ENCODE peak calls at places on chromosomes 7 and 10, in ten cellular contexts. M, N, E, S, B, F, G, V, C and Z are unnamed samples.

GRCh38 chr7:71885487-71885886 is 526.7 kb downstream of the CALN1 start:
- DNase-seq in M (no peak), N (no peak), E (no peak), S (no peak), B (no peak), F (no peak), G (no peak), V (no peak), C (no peak), Z (no peak)

GRCh38 chr10:102066421-102067068 is 1.4 kb downstream of the HPS6 start:
- DNase-seq in M (peak), N (no peak), E (no peak), S (no peak), B (peak), F (no peak), G (no peak), V (peak), C (no peak), Z (no peak)

GRCh38 chr7:107900496-107900895 is 9.5 kb downstream of the DLD start:
- DNase-seq in M (no peak), N (no peak), E (no peak), S (no peak), B (no peak), F (no peak), G (no peak), V (no peak), C (no peak), Z (no peak)

GRCh38 chr7:43834463-43835251 is 34.7 kb downstream of the MRPS24 start:
- DNase-seq in M (no peak), N (no peak), E (no peak), S (no peak), B (no peak), F (no peak), G (no peak), V (no peak), C (no peak), Z (no peak)

GRCh38 chr10:34719746-34720145 is 95.3 kb downstream of the PARD3 start:
- DNase-seq in M (no peak), N (no peak), E (no peak), S (no peak), B (no peak), F (no peak), G (no peak), V (no peak), C (peak), Z (no peak)

GRCh38 chr7:81574723-81575326 is 195.0 kb downstream of the HGF start:
- DNase-seq in M (no peak), N (no peak), E (no peak), S (no peak), B (no peak), F (no peak), G (no peak), V (no peak), C (no peak), Z (no peak)

GRCh38 chr10:80448204-80448603 is 5.9 kb upstream of the TSPAN14 start:
- DNase-seq in M (no peak), N (no peak), E (no peak), S (no peak), B (no peak), F (no peak), G (no peak), V (no peak), C (no peak), Z (no peak)

GRCh38 chr10:65670087-65670486 is 1255.7 kb upstream of the LRRTM3 start:
- DNase-seq in M (no peak), N (no peak), E (no peak), S (no peak), B (no peak), F (no peak), G (no peak), V (no peak), C (no peak), Z (no peak)

GRCh38 chr7:47830015-47830414 is 118.3 kb downstream of the PKD1L1 start:
- DNase-seq in M (no peak), N (no peak), E (no peak), S (no peak), B (no peak), F (no peak), G (no peak), V (no peak), C (no peak), Z (no peak)

GRCh38 chr7:46360811-46361210 is 439.7 kb upstream of the IGFBP3 start:
- DNase-seq in M (no peak), N (no peak), E (no peak), S (no peak), B (no peak), F (no peak), G (no peak), V (no peak), C (no peak), Z (no peak)

GRCh38 chr7:28615091-28615490 is 202.8 kb downstream of the CREB5 start:
- DNase-seq in M (no peak), N (no peak), E (no peak), S (no peak), B (no peak), F (no peak), G (peak), V (no peak), C (no peak), Z (no peak)

GRCh38 chr10:109239371-109239770 is 683.9 kb downstream of the XPNPEP1 start:
- DNase-seq in M (no peak), N (no peak), E (no peak), S (no peak), B (no peak), F (no peak), G (no peak), V (no peak), C (no peak), Z (no peak)

GRCh38 chr10:100826983-100827818 is 81.8 kb downstream of the PAX2 start:
- DNase-seq in M (peak), N (peak), E (peak), S (no peak), B (peak), F (peak), G (peak), V (peak), C (no peak), Z (no peak)

DNA sequence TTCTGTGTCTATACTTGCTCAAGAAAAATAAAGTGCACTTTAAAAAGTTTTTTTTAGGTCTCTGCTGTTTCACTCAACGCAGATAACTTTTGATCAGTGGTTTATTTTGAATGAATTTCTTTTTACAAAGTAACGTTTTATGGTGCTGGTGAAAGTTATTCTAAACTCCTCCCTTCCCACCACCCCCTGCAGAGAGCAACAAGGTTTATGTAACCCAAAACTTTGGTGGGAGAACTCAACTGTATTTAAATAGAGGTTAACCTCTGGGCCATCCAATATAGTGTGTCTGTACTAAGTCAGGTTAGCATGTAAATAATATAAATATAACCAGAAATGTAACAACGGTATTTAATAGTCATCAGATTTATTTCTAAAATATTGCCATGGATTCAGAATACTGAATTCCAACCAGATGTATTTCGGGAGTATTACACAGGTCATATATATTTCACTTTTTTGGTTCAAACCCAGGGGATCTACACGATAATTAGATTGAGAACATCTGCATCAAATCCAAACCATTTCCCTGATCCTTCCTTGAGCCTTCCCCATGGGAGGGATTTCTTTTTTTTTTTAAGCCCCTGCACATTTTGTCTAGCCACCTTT is 3.9 kb upstream of the CUX1 start:
- DNase-seq in M (no peak), N (peak), E (no peak), S (no peak), B (no peak), F (no peak), G (no peak), V (no peak), C (no peak), Z (no peak)
- H3K4me3 ChIP-seq in M (peak), N (peak), E (peak), S (peak), B (peak), F (peak), G (peak), V (peak), C (peak), Z (peak)

GRCh38 chr7:102331536-102332275 is 24.5 kb downstream of the SPDYE6 start:
- DNase-seq in M (no peak), N (no peak), E (peak), S (no peak), B (no peak), F (no peak), G (peak), V (no peak), C (no peak), Z (no peak)
- TF ChIP-seq CTCF in M (no peak), N (no peak), E (peak), S (no peak), B (no peak), F (no peak), G (peak), V (no peak), C (no peak), Z (no peak)

DNA sequence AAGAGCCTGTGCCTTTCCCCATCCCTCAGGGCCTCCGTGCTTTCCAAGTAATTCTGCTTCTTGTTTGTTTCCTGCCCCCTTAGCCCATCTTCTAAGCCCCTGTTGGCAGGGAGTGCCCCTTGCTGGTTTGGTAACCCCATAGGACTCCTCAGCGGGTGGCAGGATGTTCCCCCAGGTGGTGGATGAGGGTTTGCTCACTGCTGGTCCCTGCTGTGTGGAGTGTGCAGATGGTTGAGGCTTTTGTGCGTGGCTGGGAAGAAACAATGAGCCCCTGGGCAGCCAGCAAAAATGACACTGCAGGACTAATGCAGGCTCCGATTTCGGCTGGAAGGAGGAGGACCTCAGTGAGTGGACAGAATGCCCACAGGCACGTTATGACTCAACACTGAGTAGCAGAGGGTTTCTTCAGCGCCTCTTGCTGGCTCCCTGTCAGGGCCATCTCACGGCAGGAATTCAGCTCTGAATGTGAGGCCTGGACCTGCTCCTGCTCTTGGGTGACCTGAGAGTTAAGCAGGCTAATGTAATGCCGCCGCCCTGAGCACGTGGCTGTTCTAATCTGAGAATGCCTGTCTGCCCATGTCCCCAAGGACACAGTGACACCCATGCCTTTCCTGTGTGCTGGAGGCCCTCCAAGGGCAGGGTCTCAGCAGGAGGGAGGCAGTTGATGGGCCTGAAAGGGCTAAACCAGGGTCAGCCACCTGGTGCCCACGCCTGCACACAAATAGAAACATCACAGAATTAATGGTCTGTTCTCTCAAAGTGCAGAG is 16.6 kb downstream of the BAG3 start:
- DNase-seq in M (no peak), N (peak), E (peak), S (peak), B (peak), F (no peak), G (no peak), V (peak), C (peak), Z (no peak)
- TF ChIP-seq POLR2AphosphoS5 in M (no peak), N (peak), E (peak), S (no peak), B (peak), F (no peak), G (no peak), V (no peak), C (peak), Z (peak)

DNA sequence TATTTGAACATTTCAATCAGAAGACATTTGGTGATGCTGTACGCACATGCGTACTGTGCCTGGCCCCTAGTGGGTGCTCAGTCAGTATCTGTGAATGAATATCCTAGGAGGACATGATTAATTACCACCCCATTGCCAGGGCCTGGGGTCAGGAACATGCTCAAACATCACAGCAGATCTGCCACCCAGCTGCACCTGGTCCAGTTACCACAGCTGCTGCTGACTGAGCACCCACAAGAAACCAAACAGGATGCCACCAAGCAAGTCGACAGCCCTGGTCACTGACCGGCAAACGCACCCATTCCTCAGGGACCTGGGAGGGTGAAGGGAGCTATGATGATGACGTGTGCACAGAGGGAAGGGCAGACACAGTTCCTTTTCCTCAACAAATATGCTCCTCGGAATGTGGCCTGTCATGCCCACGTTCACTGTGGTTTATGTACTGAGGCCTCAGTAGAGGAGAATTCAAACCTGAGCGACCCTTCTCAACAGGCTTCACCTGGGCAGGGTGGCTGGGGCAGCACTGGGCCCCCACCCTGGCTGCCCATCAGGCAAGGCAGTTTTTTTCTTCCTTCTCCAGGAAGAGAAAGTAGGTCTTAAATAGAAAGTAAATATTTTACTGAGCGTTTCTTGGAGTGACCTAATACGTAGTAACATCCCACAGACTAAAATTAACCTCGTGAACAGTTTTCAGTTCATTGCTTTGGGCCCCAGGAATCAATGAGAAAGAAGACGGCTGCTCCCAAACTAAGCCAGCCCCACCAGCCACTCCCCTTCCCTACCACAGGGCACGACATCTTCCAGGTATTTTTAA is 13.4 kb downstream of the CTBP2 start:
- DNase-seq in M (no peak), N (no peak), E (no peak), S (peak), B (peak), F (no peak), G (no peak), V (no peak), C (no peak), Z (no peak)
- H3K4me3 ChIP-seq in M (no peak), N (no peak), E (no peak), S (no peak), B (peak), F (no peak), G (no peak), V (no peak), C (no peak), Z (no peak)

DNA sequence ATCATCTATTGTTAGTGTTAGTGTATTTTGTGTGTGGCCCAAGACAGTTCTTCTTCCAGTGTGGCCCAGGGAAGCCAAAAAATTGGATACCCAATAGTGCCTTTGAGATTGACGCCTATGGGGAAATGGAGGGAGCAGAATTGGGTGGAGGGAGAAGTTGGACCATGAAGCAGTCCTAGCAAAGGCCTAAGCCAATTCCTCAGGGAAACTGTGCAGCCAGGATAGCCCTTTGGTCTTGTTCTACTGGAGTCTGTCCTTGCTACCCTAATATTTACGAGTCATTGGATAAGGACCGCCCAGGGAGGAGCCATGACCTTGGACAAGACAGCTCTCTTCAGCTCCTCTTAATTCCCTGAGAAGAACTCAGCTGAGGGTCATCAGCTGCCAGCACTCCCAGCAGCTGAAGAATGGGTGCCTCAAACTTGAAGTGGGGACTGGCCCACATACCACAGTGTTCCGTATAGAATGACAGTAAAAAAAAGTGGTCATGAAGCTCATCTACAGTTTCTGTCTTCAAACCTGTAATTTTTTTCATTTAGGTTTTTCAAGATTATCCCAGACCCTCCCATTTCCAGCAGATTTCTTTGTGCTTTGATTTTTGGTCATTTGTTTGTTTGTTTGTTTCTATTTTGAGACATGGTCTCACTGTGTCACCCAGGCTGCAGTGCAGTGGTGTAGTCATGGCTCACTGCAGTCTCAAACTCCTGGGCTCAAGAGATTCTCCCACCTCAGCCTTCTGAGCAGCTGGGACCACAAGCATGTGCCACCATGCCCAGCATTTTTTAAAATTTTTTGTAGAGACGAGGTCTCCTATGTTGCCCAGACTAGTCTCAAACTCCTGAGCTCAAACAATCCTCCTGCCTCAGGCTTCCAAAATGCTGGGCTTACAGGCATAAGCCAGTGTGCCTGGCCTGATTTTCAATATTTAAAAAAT is 81.2 kb downstream of the C1GALT1 start:
- DNase-seq in M (no peak), N (no peak), E (no peak), S (no peak), B (no peak), F (no peak), G (no peak), V (no peak), C (no peak), Z (no peak)
- TF ChIP-seq CTCF in M (no peak), N (no peak), E (no peak), S (no peak), B (no peak), F (no peak), G (no peak), V (no peak), C (no peak), Z (no peak)

DNA sequence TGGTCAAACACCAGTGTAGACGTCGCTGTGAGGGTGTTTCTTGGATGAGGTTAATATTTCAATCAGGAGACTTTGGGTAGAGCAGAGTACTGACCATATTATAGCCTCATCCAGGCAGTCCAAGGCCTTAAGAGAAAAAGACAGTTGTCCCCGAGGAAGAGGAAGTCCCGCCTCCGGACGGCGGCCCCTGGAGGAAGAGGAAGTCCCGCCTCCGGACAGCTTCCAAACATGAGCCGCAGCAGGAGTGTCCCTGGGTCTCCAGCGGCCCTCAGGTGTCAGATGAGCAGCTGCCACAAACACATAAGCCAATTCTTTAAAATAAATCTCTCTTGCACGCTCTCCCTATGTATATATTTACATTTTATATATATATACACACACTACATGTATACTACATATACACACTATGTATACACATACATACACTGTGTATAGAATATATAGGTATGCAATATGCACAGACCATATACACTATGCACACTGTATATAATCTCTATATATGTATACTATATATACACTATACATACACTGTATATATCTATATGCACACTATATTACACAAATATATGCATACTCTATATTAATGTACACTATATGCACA is 37.5 kb downstream of the PWWP2B start:
- DNase-seq in M (peak), N (no peak), E (no peak), S (peak), B (no peak), F (no peak), G (no peak), V (no peak), C (no peak), Z (no peak)
- TF ChIP-seq POLR2AphosphoS5 in M (peak), N (no peak), E (peak), S (no peak), B (no peak), F (no peak), G (no peak), V (no peak), C (no peak), Z (no peak)

GRCh38 chr7:90455163-90456030 is 14.0 kb upstream of the PTTG1IP2 start:
- DNase-seq in M (no peak), N (no peak), E (peak), S (no peak), B (no peak), F (no peak), G (peak), V (no peak), C (peak), Z (no peak)
- H3K4me3 ChIP-seq in M (no peak), N (peak), E (peak), S (no peak), B (no peak), F (no peak), G (peak), V (no peak), C (no peak), Z (no peak)

GRCh38 chr10:70563230-70563629 is 39.3 kb downstream of the PRF1 start:
- DNase-seq in M (peak), N (peak), E (no peak), S (no peak), B (no peak), F (no peak), G (no peak), V (no peak), C (no peak), Z (no peak)
- TF ChIP-seq CTCF in M (no peak), N (no peak), E (no peak), S (no peak), B (no peak), F (no peak), G (no peak), V (no peak), C (no peak), Z (no peak)

GRCh38 chr7:94295805-94296204 is 98.9 kb upstream of the COL1A2 start:
- DNase-seq in M (no peak), N (no peak), E (no peak), S (no peak), B (no peak), F (no peak), G (no peak), V (no peak), C (no peak), Z (no peak)
- TF ChIP-seq POLR2AphosphoS5 in M (no peak), N (peak), E (no peak), S (no peak), B (peak), F (no peak), G (no peak), V (peak), C (no peak), Z (no peak)